ENCODE peak calls at places on chromosomes 6 and 20, in ten cellular contexts. C is ovary; Z is bronchial epithelial cell; H is CD4-positive, alpha-beta T cell; U is BJ; G is HCT116; M is A549; P is spleen; T is epithelial cell of proximal tubule; K is OCI-LY7. E is an unnamed sample.

GRCh38 chr6:80434951-80435350 is 328.5 kb downstream of the BCKDHB start:
- DNase-seq in C (no peak), Z (no peak), H (no peak), U (no peak), G (no peak), M (no peak), P (no peak), T (no peak), K (no peak), E (no peak)

GRCh38 chr6:109610555-109610954 is 80.4 kb downstream of the AK9 start:
- DNase-seq in C (no peak), Z (no peak), H (no peak), U (no peak), G (no peak), M (no peak), P (no peak), T (no peak), K (no peak), E (no peak)

GRCh38 chr6:2863901-2864300 is 22.2 kb upstream of the SERPINB1 start:
- DNase-seq in C (no peak), Z (no peak), H (no peak), U (no peak), G (no peak), M (no peak), P (no peak), T (no peak), K (no peak), E (no peak)

GRCh38 chr20:32354592-32355416 is 3.3 kb upstream of the ASXL1 start:
- DNase-seq in C (no peak), Z (peak; percentile 65), H (no peak), U (peak; percentile 47), G (no peak), M (peak; percentile 19), P (no peak), T (no peak), K (no peak), E (no peak)

GRCh38 chr20:4150095-4150492 is 134.7 kb upstream of the RNF24 start:
- DNase-seq in C (no peak), Z (no peak), H (no peak), U (no peak), G (no peak), M (peak; percentile 71), P (no peak), T (no peak), K (no peak), E (no peak)

GRCh38 chr6:53664623-53665022 is 933 bp downstream of the KLHL31 start:
- DNase-seq in C (no peak), Z (no peak), H (no peak), U (no peak), G (no peak), M (no peak), P (no peak), T (no peak), K (no peak), E (no peak)

GRCh38 chr6:168742146-168742782 is 301.3 kb downstream of the SMOC2 start:
- DNase-seq in C (no peak), Z (no peak), H (no peak), U (no peak), G (no peak), M (no peak), P (no peak), T (no peak), K (no peak), E (no peak)

GRCh38 chr6:27890351-27891299 is 21.6 kb downstream of the OR2B2 start:
- DNase-seq in C (no peak), Z (peak; percentile 94), H (peak; percentile 66), U (peak; percentile 89), G (peak; percentile 97), M (peak; percentile 66), P (peak; percentile 94), T (peak; percentile 88), K (peak; percentile 94), E (peak; percentile 72)

GRCh38 chr6:144286503-144287393 is 1.6 kb downstream of the UTRN start:
- DNase-seq in C (peak; percentile 70), Z (peak; percentile 80), H (no peak), U (peak; percentile 84), G (no peak), M (peak; percentile 63), P (peak; percentile 84), T (no peak), K (no peak), E (peak; percentile 17)

GRCh38 chr20:18590163-18590562 is 2.3 kb downstream of the DTD1 start:
- DNase-seq in C (no peak), Z (no peak), H (no peak), U (no peak), G (no peak), M (no peak), P (no peak), T (no peak), K (peak; percentile 4), E (no peak)

GRCh38 chr6:106185626-106186025 is 99.5 kb downstream of the PRDM1 start:
- DNase-seq in C (no peak), Z (no peak), H (no peak), U (no peak), G (no peak), M (no peak), P (no peak), T (no peak), K (no peak), E (no peak)

GRCh38 chr20:35901678-35902544 is 52.4 kb downstream of the SCAND1 start:
- DNase-seq in C (no peak), Z (peak; percentile 86), H (no peak), U (peak; percentile 73), G (peak; percentile 23), M (peak; percentile 80), P (no peak), T (peak; percentile 66), K (no peak), E (no peak)

GRCh38 chr6:37283268-37283667 is 25.3 kb upstream of the TMEM217 start:
- DNase-seq in C (no peak), Z (no peak), H (no peak), U (no peak), G (no peak), M (no peak), P (no peak), T (no peak), K (no peak), E (no peak)

GRCh38 chr20:62860924-62861691 is 514 bp downstream of the TCFL5 start:
- DNase-seq in C (peak; percentile 60), Z (no peak), H (no peak), U (no peak), G (no peak), M (no peak), P (peak; percentile 91), T (no peak), K (peak; percentile 45), E (no peak)

GRCh38 chr20:62859721-62860120 is 1.9 kb downstream of the TCFL5 start:
- DNase-seq in C (no peak), Z (no peak), H (no peak), U (no peak), G (no peak), M (no peak), P (no peak), T (no peak), K (no peak), E (no peak)

GRCh38 chr20:62858059-62858458 is 3.6 kb downstream of the TCFL5 start:
- DNase-seq in C (no peak), Z (no peak), H (no peak), U (no peak), G (no peak), M (no peak), P (no peak), T (no peak), K (no peak), E (no peak)

GRCh38 chr20:62861732-62862336 is at the start of gene TCFL5:
- DNase-seq in C (peak; percentile 94), Z (peak; percentile 47), H (peak; percentile 98), U (no peak), G (peak; percentile 81), M (peak; percentile 68), P (peak; percentile 98), T (no peak), K (peak; percentile 84), E (peak; percentile 99)

GRCh38 chr20:62860391-62860923 is 1.2 kb downstream of the TCFL5 start:
- DNase-seq in C (no peak), Z (no peak), H (no peak), U (no peak), G (no peak), M (no peak), P (peak; percentile 83), T (no peak), K (no peak), E (no peak)
- TF ChIP-seq CTCF in C (no peak), Z (no peak), H (no peak), U (peak; percentile 25), G (no peak), M (no peak), P (no peak), T (no peak), K (no peak), E (no peak)

GRCh38 chr6:165055231-165055630 is 254.2 kb downstream of the C6orf118 start:
- DNase-seq in C (no peak), Z (peak; percentile 35), H (no peak), U (no peak), G (no peak), M (no peak), P (no peak), T (no peak), K (no peak), E (no peak)
- TF ChIP-seq CTCF in C (no peak), Z (no peak), H (no peak), U (no peak), G (no peak), M (no peak), P (no peak), T (peak; percentile 26), K (no peak), E (no peak)

GRCh38 chr20:24780648-24781047 is 168.4 kb upstream of the CST7 start:
- DNase-seq in C (no peak), Z (no peak), H (no peak), U (no peak), G (no peak), M (no peak), P (peak; percentile 51), T (no peak), K (peak; percentile 24), E (no peak)
- TF ChIP-seq CTCF in C (no peak), Z (no peak), H (no peak), U (no peak), G (no peak), M (no peak), P (no peak), T (no peak), K (no peak), E (no peak)

GRCh38 chr20:50279988-50280850 is 89.6 kb downstream of the CEBPB start:
- DNase-seq in C (no peak), Z (no peak), H (no peak), U (no peak), G (no peak), M (no peak), P (peak; percentile 45), T (no peak), K (no peak), E (no peak)

GRCh38 chr20:50280851-50281655 is 90.4 kb downstream of the CEBPB start:
- DNase-seq in C (no peak), Z (no peak), H (no peak), U (no peak), G (no peak), M (no peak), P (no peak), T (no peak), K (no peak), E (no peak)

GRCh38 chr20:50283370-50283769 is 92.7 kb downstream of the CEBPB start:
- DNase-seq in C (peak; percentile 34), Z (no peak), H (no peak), U (no peak), G (no peak), M (no peak), P (no peak), T (no peak), K (no peak), E (no peak)

GRCh38 chr20:50282592-50283241 is 92.1 kb downstream of the CEBPB start:
- DNase-seq in C (peak; percentile 33), Z (no peak), H (no peak), U (no peak), G (no peak), M (no peak), P (no peak), T (no peak), K (no peak), E (no peak)

GRCh38 chr20:50281831-50282591 is 91.4 kb downstream of the CEBPB start:
- DNase-seq in C (peak; percentile 41), Z (no peak), H (no peak), U (no peak), G (no peak), M (no peak), P (no peak), T (no peak), K (peak; percentile 27), E (no peak)
- TF ChIP-seq CTCF in C (no peak), Z (no peak), H (no peak), U (no peak), G (peak; percentile 69), M (peak; percentile 19), P (no peak), T (peak; percentile 19), K (peak; percentile 66), E (no peak)